ENCODE peak calls at places on chromosomes 5 and 9, in five cellular contexts. G is transverse colon, X is GM12878, N is spleen, Q is sigmoid colon. L is an unnamed sample.

GRCh38 chr5:151157426-151158286 is at the start of gene ANXA6:
- DNase-seq in G (peak), Q (peak), N (peak), X (no peak), L (peak)

GRCh38 chr9:37760416-37761165 is 7.0 kb downstream of the TRMT10B start:
- DNase-seq in X (no peak), Q (no peak), G (no peak), N (no peak), L (no peak)

GRCh38 chr9:125646222-125647100 is 60.5 kb downstream of the MAPKAP1 start:
- DNase-seq in Q (no peak), X (no peak), N (no peak), G (no peak), L (no peak)

GRCh38 chr5:135092476-135092875 is 58.4 kb upstream of the PITX1 start:
- DNase-seq in Q (peak), X (no peak), N (peak), G (no peak), L (no peak)

GRCh38 chr9:113361304-113362018 is 12.1 kb downstream of the BSPRY start:
- DNase-seq in G (no peak), X (no peak), Q (no peak), N (no peak), L (no peak)

GRCh38 chr9:97514531-97514930 is 13.1 kb downstream of the TMOD1 start:
- DNase-seq in X (no peak), N (no peak), G (no peak), Q (no peak), L (no peak)

GRCh38 chr5:148732692-148733091 is 78.4 kb upstream of the HTR4 start:
- DNase-seq in N (no peak), X (no peak), Q (no peak), G (no peak), L (no peak)

GRCh38 chr5:159207616-159208507 is 1.5 kb downstream of the RNF145 start:
- DNase-seq in G (peak), N (peak), X (peak), Q (peak), L (peak)

GRCh38 chr9:34600908-34601307 is 11.0 kb downstream of the RPP25L start:
- DNase-seq in Q (no peak), X (no peak), G (no peak), N (no peak), L (no peak)

GRCh38 chr9:121369595-121370265 is at the start of gene STOM:
- DNase-seq in Q (peak), N (no peak), G (peak), X (no peak), L (no peak)
- TF ChIP-seq POLR2AphosphoS5 in Q (peak), N (peak), G (peak), X (peak), L (peak)

GRCh38 chr5:56951946-56952691 is at the start of gene MIER3:
- DNase-seq in Q (peak), N (peak), G (peak), X (no peak), L (peak)
- TF ChIP-seq POLR2AphosphoS5 in Q (peak), N (peak), G (no peak), X (peak), L (peak)

GRCh38 chr5:172905346-172905756 is 53.9 kb upstream of the RPL26L1 start:
- DNase-seq in N (no peak), G (no peak), X (no peak), Q (peak), L (no peak)

GRCh38 chr5:172903790-172904189 is 55.4 kb upstream of the RPL26L1 start:
- DNase-seq in Q (peak), X (no peak), G (peak), N (no peak), L (peak)

GRCh38 chr5:172905771-172906170 is 53.5 kb upstream of the RPL26L1 start:
- DNase-seq in N (no peak), G (no peak), Q (no peak), X (no peak), L (no peak)

GRCh38 chr5:172904312-172904642 is 54.9 kb upstream of the RPL26L1 start:
- DNase-seq in N (no peak), Q (no peak), X (no peak), G (no peak), L (no peak)

GRCh38 chr5:172904643-172905345 is 54.4 kb upstream of the RPL26L1 start:
- DNase-seq in Q (peak), G (peak), N (no peak), X (no peak), L (peak)
- TF ChIP-seq POLR2AphosphoS5 in Q (peak), G (peak), N (peak), X (no peak), L (peak)

GRCh38 chr5:177299711-177300110 is 3.8 kb downstream of the RAB24 start:
- DNase-seq in N (peak), G (no peak), Q (no peak), X (no peak), L (no peak)

GRCh38 chr5:177301503-177302165 is 1.9 kb downstream of the RAB24 start:
- DNase-seq in Q (peak), G (peak), N (peak), X (no peak), L (no peak)

GRCh38 chr5:177302354-177303110 is 987 bp downstream of the RAB24 start:
- DNase-seq in Q (peak), X (no peak), G (no peak), N (peak), L (no peak)

GRCh38 chr5:177300236-177300880 is 3.2 kb downstream of the RAB24 start:
- DNase-seq in N (peak), Q (peak), X (peak), G (peak), L (no peak)

DNA sequence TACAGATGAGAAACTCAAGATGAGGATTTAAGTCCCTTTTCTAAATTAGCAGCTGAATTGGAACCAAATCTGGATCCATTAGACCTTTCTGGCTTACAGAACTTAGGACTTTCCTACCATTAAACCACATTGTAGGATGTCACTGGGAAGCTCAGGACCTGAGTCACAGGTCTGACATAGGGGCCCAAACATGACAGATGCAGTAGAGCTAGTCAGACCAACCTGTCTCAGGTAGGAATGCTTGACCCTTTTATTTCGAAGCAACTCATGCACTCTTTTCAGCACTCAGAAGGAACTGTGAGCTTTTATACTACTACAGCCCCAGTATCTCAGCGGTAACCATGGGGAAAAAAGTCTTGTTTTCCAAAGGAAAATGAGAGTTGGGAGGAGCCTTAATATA is 2.5 kb downstream of the RAB24 start:
- DNase-seq in N (no peak), G (no peak), X (no peak), Q (no peak), L (no peak)
- TF ChIP-seq POLR2AphosphoS5 in N (no peak), G (no peak), X (no peak), Q (no peak), L (no peak)

GRCh38 chr5:78985407-78986223 is 505 bp upstream of the ARSB start:
- DNase-seq in N (peak), Q (peak), X (no peak), G (peak), L (no peak)
- TF ChIP-seq POLR2AphosphoS5 in N (no peak), Q (peak), X (peak), G (no peak), L (no peak)

DNA sequence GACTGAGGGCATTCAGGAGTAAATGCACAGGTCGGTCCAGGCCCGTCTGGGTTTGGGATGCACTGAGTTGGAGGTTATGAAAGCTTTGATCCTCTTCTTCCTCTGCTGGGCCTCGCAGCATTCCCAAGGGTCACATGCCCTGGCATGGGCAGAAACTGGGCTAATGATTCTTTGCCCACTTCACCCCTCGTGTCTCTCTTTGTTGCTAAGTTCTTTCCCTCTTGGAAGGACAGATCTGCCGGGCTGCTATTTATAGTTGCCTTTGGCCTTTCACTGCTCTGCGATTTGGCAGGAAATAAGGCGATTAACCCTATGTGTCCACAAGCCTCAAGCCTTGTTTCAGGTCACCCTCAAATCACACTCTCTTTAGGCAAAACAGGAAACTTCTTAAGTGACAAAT is 66.9 kb downstream of the ENTREP1 start:
- DNase-seq in N (no peak), G (no peak), X (no peak), Q (no peak), L (no peak)
- TF ChIP-seq POLR2AphosphoS5 in N (no peak), G (no peak), X (no peak), Q (no peak), L (no peak)

GRCh38 chr9:21470126-21470525 is 12.0 kb downstream of the IFNE start:
- DNase-seq in G (no peak), X (no peak), Q (no peak), N (no peak), L (no peak)

GRCh38 chr9:21479152-21479702 is 2.9 kb downstream of the IFNE start:
- DNase-seq in G (no peak), N (no peak), X (no peak), Q (no peak), L (no peak)

GRCh38 chr9:21477466-21477865 is 4.6 kb downstream of the IFNE start:
- DNase-seq in X (no peak), Q (no peak), G (no peak), N (no peak), L (no peak)

GRCh38 chr9:21473236-21473635 is 8.9 kb downstream of the IFNE start:
- DNase-seq in G (no peak), Q (no peak), X (no peak), N (no peak), L (no peak)
- TF ChIP-seq POLR2AphosphoS5 in G (no peak), Q (no peak), X (no peak), N (no peak), L (no peak)

GRCh38 chr5:42426036-42426435 is 2.8 kb downstream of the GHR start:
- DNase-seq in Q (no peak), X (no peak), N (no peak), G (no peak), L (no peak)

GRCh38 chr5:42419294-42419693 is 3.9 kb upstream of the GHR start:
- DNase-seq in X (no peak), G (no peak), Q (no peak), N (no peak), L (no peak)

DNA sequence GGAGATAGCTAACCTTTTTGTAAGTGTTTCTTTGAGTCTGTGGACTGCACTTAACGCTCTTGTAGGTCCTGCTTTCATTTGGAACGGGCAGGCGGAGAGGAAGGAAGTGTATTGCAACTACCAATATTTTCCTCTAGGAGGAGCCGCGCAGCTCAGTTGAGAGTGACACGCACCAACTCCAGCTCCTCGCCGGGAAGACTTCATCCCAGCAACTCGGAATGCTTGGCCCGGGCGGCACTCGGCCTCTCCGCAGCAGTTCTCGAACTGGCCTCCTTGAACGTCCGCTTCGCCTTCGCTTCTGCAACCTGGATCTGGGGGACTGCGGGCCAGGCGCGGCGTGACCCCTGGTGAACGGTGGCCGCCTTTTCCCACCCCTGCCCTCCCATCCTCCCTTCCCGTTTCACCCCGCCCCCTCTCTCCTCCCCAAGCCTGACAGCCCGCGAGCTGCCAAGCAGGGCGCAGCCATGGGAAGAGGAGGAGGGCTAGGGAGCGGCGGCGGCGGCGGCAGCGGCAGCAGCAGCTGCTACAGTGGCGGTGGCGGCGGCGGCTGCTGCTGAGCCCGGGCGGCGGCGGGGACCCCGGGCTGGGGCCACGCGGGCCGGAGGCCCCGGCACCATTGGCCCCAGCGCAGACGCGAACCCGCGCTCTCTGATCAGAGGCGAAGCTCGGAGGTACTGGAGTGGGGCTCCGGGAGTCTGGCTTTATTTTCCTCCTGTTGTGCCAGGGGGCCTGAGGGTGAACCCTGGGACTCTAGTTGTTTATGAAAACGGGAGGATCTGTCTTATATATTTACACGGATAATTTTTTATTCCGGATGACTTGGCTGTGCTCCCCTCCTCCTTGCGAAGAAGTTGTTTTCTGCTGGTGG is at the start of gene GHR:
- DNase-seq in X (no peak), Q (peak), G (peak), N (peak), L (peak)
- TF ChIP-seq POLR2AphosphoS5 in X (no peak), Q (peak), G (no peak), N (peak), L (no peak)

GRCh38 chr5:63323926-63324325 is 638.3 kb downstream of the HTR1A start:
- DNase-seq in G (no peak), Q (no peak), N (no peak), X (no peak), L (no peak)
- TF ChIP-seq POLR2AphosphoS5 in G (no peak), Q (no peak), N (no peak), X (no peak), L (no peak)

DNA sequence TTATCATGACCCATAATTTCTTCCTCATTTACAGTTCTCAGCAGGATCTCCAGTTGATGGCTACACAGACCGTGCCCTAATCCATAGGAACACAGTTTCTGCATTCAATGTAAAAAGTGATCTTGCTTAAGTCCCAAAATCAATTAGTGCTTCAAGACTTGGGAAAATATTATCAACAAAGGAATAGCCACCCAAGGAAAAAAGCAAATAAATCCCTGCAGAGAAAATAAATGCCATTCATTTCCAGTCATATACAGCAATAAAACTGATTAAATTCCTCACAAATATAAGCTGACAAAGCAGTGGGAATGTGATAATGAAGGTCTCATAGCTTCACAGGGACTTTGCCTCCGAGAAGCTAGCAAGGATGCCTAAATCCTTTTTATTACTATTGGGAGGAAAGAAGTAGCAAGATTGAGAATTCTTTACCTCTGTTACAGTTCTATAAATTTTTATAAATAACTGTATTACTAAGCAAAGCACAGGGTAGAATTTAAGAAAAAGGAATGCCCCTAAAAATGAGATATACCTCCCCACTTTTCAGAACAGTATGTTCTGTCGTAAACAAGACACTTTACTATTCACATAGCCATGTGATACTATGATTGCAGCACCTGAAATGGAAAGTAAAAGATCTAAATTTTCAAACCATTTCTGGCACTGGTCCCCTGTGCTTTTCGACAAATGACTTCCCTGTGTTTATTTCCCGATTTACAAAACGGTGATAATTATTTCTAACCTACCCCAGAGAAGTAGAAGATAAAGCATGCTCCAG is 59.8 kb downstream of the ARSB start:
- DNase-seq in X (no peak), Q (no peak), G (no peak), N (no peak), L (no peak)
- TF ChIP-seq POLR2AphosphoS5 in X (no peak), Q (no peak), G (no peak), N (no peak), L (no peak)